ENCODE peak calls at places on chromosomes 11 and 22, in seven cellular contexts. One of them, this sample, is unnamed.

GRCh38 chr11:135033545-135033944 is 621.5 kb upstream of the B3GAT1 start:
- DNase-seq in NCI-H526: peak; percentile 87
- DNase-seq in KBM-7: no peak
- DNase-seq in germinal center: no peak
- DNase-seq in HFF-Myc: no peak
- DNase-seq in endothelial cell: peak; percentile 51
- DNase-seq in EL: no peak
- DNase-seq in this sample: no peak

GRCh38 chr11:96127596-96127959 is 203.7 kb upstream of the MTMR2 start:
- DNase-seq in endothelial cell: no peak
- DNase-seq in HFF-Myc: peak; percentile 52
- DNase-seq in germinal center: no peak
- DNase-seq in EL: no peak
- DNase-seq in NCI-H526: no peak
- DNase-seq in KBM-7: no peak
- DNase-seq in this sample: no peak

GRCh38 chr22:28464179-28464578 is 215.5 kb downstream of the TTC28 start:
- DNase-seq in HFF-Myc: no peak
- DNase-seq in NCI-H526: no peak
- DNase-seq in germinal center: no peak
- DNase-seq in endothelial cell: no peak
- DNase-seq in KBM-7: no peak
- DNase-seq in EL: no peak
- DNase-seq in this sample: no peak

GRCh38 chr11:117458275-117459120 is 130.8 kb downstream of the CEP164 start:
- DNase-seq in endothelial cell: no peak
- DNase-seq in EL: no peak
- DNase-seq in KBM-7: no peak
- DNase-seq in germinal center: no peak
- DNase-seq in HFF-Myc: no peak
- DNase-seq in NCI-H526: peak; percentile 31
- DNase-seq in this sample: no peak

GRCh38 chr11:131666006-131666405 is 295.6 kb downstream of the NTM start:
- DNase-seq in NCI-H526: no peak
- DNase-seq in EL: peak; percentile 41
- DNase-seq in endothelial cell: no peak
- DNase-seq in germinal center: no peak
- DNase-seq in HFF-Myc: no peak
- DNase-seq in KBM-7: no peak
- DNase-seq in this sample: no peak

GRCh38 chr11:68149417-68149816 is 28.2 kb upstream of the CHKA start:
- DNase-seq in endothelial cell: no peak
- DNase-seq in HFF-Myc: no peak
- DNase-seq in KBM-7: no peak
- DNase-seq in EL: no peak
- DNase-seq in NCI-H526: peak; percentile 25
- DNase-seq in germinal center: no peak
- DNase-seq in this sample: no peak

GRCh38 chr11:64461081-64461480 is 102.1 kb downstream of the RPS6KA4 start:
- DNase-seq in endothelial cell: no peak
- DNase-seq in germinal center: no peak
- DNase-seq in HFF-Myc: no peak
- DNase-seq in KBM-7: no peak
- DNase-seq in NCI-H526: no peak
- DNase-seq in EL: no peak
- DNase-seq in this sample: no peak

GRCh38 chr11:64729851-64730382 is 6.9 kb upstream of the NRXN2 start:
- DNase-seq in EL: peak; percentile 34
- DNase-seq in HFF-Myc: no peak
- DNase-seq in germinal center: no peak
- DNase-seq in NCI-H526: peak; percentile 52
- DNase-seq in KBM-7: no peak
- DNase-seq in endothelial cell: peak; percentile 73
- DNase-seq in this sample: no peak

GRCh38 chr11:65709661-65710060 is 2.4 kb upstream of the KAT5 start:
- DNase-seq in KBM-7: no peak
- DNase-seq in endothelial cell: no peak
- DNase-seq in EL: peak; percentile 21
- DNase-seq in HFF-Myc: no peak
- DNase-seq in NCI-H526: no peak
- DNase-seq in germinal center: no peak
- DNase-seq in this sample: no peak

GRCh38 chr22:41925783-41926460 is 684 bp downstream of the TNFRSF13C start:
- DNase-seq in germinal center: peak; percentile 57
- DNase-seq in endothelial cell: peak; percentile 89
- DNase-seq in EL: peak; percentile 56
- DNase-seq in KBM-7: peak; percentile 78
- DNase-seq in HFF-Myc: no peak
- DNase-seq in NCI-H526: peak; percentile 62
- DNase-seq in this sample: no peak

GRCh38 chr22:19986410-19987341 is 29.9 kb downstream of the ARVCF start:
- DNase-seq in NCI-H526: peak; percentile 67
- DNase-seq in KBM-7: peak; percentile 73
- DNase-seq in HFF-Myc: no peak
- DNase-seq in endothelial cell: peak; percentile 84
- DNase-seq in germinal center: peak; percentile 96
- DNase-seq in EL: peak; percentile 76
- DNase-seq in this sample: no peak

GRCh38 chr11:76770642-76771445 is 12.3 kb upstream of the TSKU start:
- DNase-seq in NCI-H526: no peak
- DNase-seq in KBM-7: no peak
- DNase-seq in HFF-Myc: peak; percentile 84
- DNase-seq in endothelial cell: no peak
- DNase-seq in EL: peak; percentile 98
- DNase-seq in germinal center: no peak
- DNase-seq in this sample: no peak

GRCh38 chr11:69378303-69379141 is 84.6 kb downstream of the MYEOV start:
- DNase-seq in HFF-Myc: no peak
- DNase-seq in endothelial cell: no peak
- DNase-seq in EL: no peak
- DNase-seq in NCI-H526: no peak
- DNase-seq in KBM-7: no peak
- DNase-seq in germinal center: no peak
- DNase-seq in this sample: no peak

GRCh38 chr22:21855715-21856114 is 11.7 kb downstream of the MAPK1 start:
- DNase-seq in endothelial cell: no peak
- DNase-seq in NCI-H526: no peak
- DNase-seq in EL: no peak
- DNase-seq in germinal center: no peak
- DNase-seq in KBM-7: no peak
- DNase-seq in HFF-Myc: no peak
- DNase-seq in this sample: no peak

GRCh38 chr11:68312117-68312779 is at the start of gene LRP5:
- DNase-seq in germinal center: peak; percentile 50
- DNase-seq in KBM-7: no peak
- DNase-seq in endothelial cell: peak; percentile 38
- DNase-seq in NCI-H526: peak; percentile 82
- DNase-seq in EL: peak; percentile 40
- DNase-seq in HFF-Myc: no peak
- DNase-seq in this sample: no peak

GRCh38 chr22:43411040-43411919 is 534 bp upstream of the MPPED1 start:
- DNase-seq in NCI-H526: no peak
- DNase-seq in KBM-7: no peak
- DNase-seq in endothelial cell: no peak
- DNase-seq in HFF-Myc: no peak
- DNase-seq in EL: no peak
- DNase-seq in germinal center: no peak
- DNase-seq in this sample: no peak

GRCh38 chr11:95682552-95682951 is 107.0 kb downstream of the FAM76B start:
- DNase-seq in endothelial cell: no peak
- DNase-seq in NCI-H526: no peak
- DNase-seq in HFF-Myc: no peak
- DNase-seq in germinal center: no peak
- DNase-seq in KBM-7: no peak
- DNase-seq in EL: no peak
- DNase-seq in this sample: no peak

This sample was measured in HCT116.